ENCODE peak calls at places on chromosomes 1 and 21, in six cellular contexts. J is stimulated activated CD8-positive, alpha-beta memory T cell treated with anti-CD3 and anti-CD28 coated beads, Interleukin-2, amount 100 ng/mL, for 48 hours; U is GM23338; E is NCI-H226; R is iPS DF 6.9; P is IMR-90. V is an unnamed sample.

GRCh38 chr21:38985423-38986378 is 180.0 kb downstream of the ETS2 start:
- DNase-seq in R (no peak), J (peak), U (no peak), P (peak), E (no peak), V (peak)

GRCh38 chr1:60916926-60917325 is 165.4 kb upstream of the NFIA start:
- DNase-seq in U (no peak), E (no peak), R (no peak), J (no peak), P (no peak), V (no peak)

GRCh38 chr1:175889044-175889443 is 145.6 kb upstream of the TNR start:
- DNase-seq in R (no peak), P (peak), E (no peak), U (no peak), J (no peak), V (no peak)

GRCh38 chr1:20640183-20640597 is 6.9 kb downstream of the PINK1 start:
- DNase-seq in E (no peak), P (peak), R (no peak), U (peak), J (no peak), V (peak)

GRCh38 chr1:7984826-7985225 is 23.3 kb downstream of the PARK7 start:
- DNase-seq in J (no peak), R (no peak), U (no peak), P (no peak), E (no peak), V (no peak)

GRCh38 chr1:114428083-114428754 is 82.8 kb downstream of the TRIM33 start:
- DNase-seq in R (no peak), J (no peak), P (peak), U (no peak), E (no peak), V (peak)

GRCh38 chr1:22529901-22530621 is 33.2 kb upstream of the EPHA8 start:
- DNase-seq in U (peak), P (no peak), J (no peak), R (no peak), E (no peak), V (no peak)

GRCh38 chr21:35096959-35097358 is 47.9 kb upstream of the RUNX1 start:
- DNase-seq in P (no peak), J (no peak), U (no peak), E (no peak), R (no peak), V (no peak)

GRCh38 chr1:223249854-223250631 is 107.0 kb upstream of the TLR5 start:
- DNase-seq in J (no peak), U (no peak), R (no peak), E (no peak), P (no peak), V (no peak)

GRCh38 chr1:63976006-63976405 is 202.2 kb downstream of the ROR1 start:
- DNase-seq in J (no peak), U (no peak), P (no peak), E (no peak), R (no peak), V (no peak)

GRCh38 chr1:234619794-234620247 is 9.8 kb upstream of the IRF2BP2 start:
- DNase-seq in P (no peak), U (no peak), R (no peak), J (no peak), E (no peak), V (peak)

GRCh38 chr1:82704393-82704792 is 903.7 kb downstream of the ADGRL2 start:
- DNase-seq in P (no peak), E (no peak), R (no peak), U (no peak), J (no peak), V (no peak)

GRCh38 chr1:234602334-234603220 is 7.4 kb downstream of the IRF2BP2 start:
- DNase-seq in P (peak), J (no peak), R (no peak), U (no peak), E (peak), V (peak)

GRCh38 chr1:97084566-97084965 is 363.0 kb downstream of the PTBP2 start:
- DNase-seq in J (no peak), P (peak), E (no peak), U (no peak), R (no peak), V (no peak)

GRCh38 chr1:77378723-77379533 is 97.1 kb downstream of the AK5 start:
- DNase-seq in U (peak), J (no peak), R (no peak), P (peak), E (peak), V (no peak)

GRCh38 chr1:88998716-88999115 is 6.3 kb upstream of the KYAT3 start:
- DNase-seq in P (peak), E (peak), J (no peak), U (peak), R (peak), V (peak)

GRCh38 chr1:207807395-207808321 is 55.8 kb downstream of the CD46 start:
- DNase-seq in E (peak), J (no peak), P (no peak), R (no peak), U (no peak), V (no peak)

GRCh38 chr1:233668725-233669294 is 54.9 kb downstream of the KCNK1 start:
- DNase-seq in U (no peak), J (no peak), E (peak), R (no peak), P (peak), V (peak)

GRCh38 chr21:46061950-46062349 is 36.0 kb upstream of the COL6A2 start:
- DNase-seq in J (no peak), R (no peak), E (no peak), U (no peak), P (no peak), V (no peak)

GRCh38 chr1:89578151-89578550 is 53.5 kb downstream of the LRRC8B start:
- DNase-seq in U (no peak), E (peak), P (no peak), R (no peak), J (no peak), V (no peak)

GRCh38 chr1:172678990-172679772 is 20.3 kb downstream of the FASLG start:
- DNase-seq in R (no peak), P (no peak), E (no peak), U (no peak), J (no peak), V (no peak)

GRCh38 chr21:15557925-15558324 is 171.9 kb upstream of the USP25 start:
- DNase-seq in R (no peak), P (no peak), U (no peak), J (no peak), E (peak), V (no peak)

GRCh38 chr1:30809514-30810263 is 52.1 kb upstream of the LAPTM5 start:
- DNase-seq in J (no peak), E (peak), U (no peak), R (no peak), P (peak), V (peak)

GRCh38 chr1:91774520-91775203 is 111.3 kb downstream of the TGFBR3 start:
- DNase-seq in U (no peak), E (no peak), R (no peak), J (no peak), P (peak), V (peak)

GRCh38 chr1:205916541-205916940 is 26.7 kb downstream of the SLC26A9 start:
- DNase-seq in R (no peak), J (no peak), U (no peak), P (peak), E (no peak), V (no peak)

GRCh38 chr1:161958425-161958824 is 65.2 kb downstream of the OLFML2B start:
- DNase-seq in U (no peak), R (no peak), J (no peak), P (peak), E (peak), V (no peak)

GRCh38 chr1:184888505-184888904 is 85.8 kb downstream of the NIBAN1 start:
- DNase-seq in U (no peak), E (peak), R (no peak), J (no peak), P (peak), V (peak)

GRCh38 chr1:241081473-241081872 is 275.5 kb downstream of the RGS7 start:
- DNase-seq in R (no peak), U (no peak), P (no peak), E (no peak), J (no peak), V (peak)

GRCh38 chr1:59194621-59195020 is 102.3 kb upstream of the FGGY start:
- DNase-seq in J (no peak), U (no peak), R (no peak), P (no peak), E (peak), V (no peak)

GRCh38 chr1:208078752-208079151 is 165.4 kb downstream of the PLXNA2 start:
- DNase-seq in R (no peak), E (no peak), U (no peak), P (no peak), J (no peak), V (no peak)

GRCh38 chr1:3785458-3786157 is 10.7 kb downstream of the LRRC47 start:
- DNase-seq in P (no peak), J (no peak), U (peak), R (no peak), E (no peak), V (no peak)

GRCh38 chr21:43667191-43667904 is 8.0 kb downstream of the RRP1B start:
- DNase-seq in E (no peak), U (no peak), J (no peak), P (peak), R (no peak), V (peak)

GRCh38 chr1:213397638-213398037 is 346.6 kb downstream of the RPS6KC1 start:
- DNase-seq in E (no peak), U (no peak), R (no peak), J (no peak), P (no peak), V (no peak)

GRCh38 chr1:162349635-162350330 is 26.9 kb downstream of the SPATA46 start:
- DNase-seq in J (no peak), E (peak), R (no peak), P (peak), U (no peak), V (peak)

GRCh38 chr1:27161594-27161993 is 6.7 kb upstream of the SLC9A1 start:
- DNase-seq in R (no peak), J (no peak), U (no peak), P (no peak), E (no peak), V (no peak)